ENCODE peak calls at places on chromosomes 6 and 20, in seven cellular contexts. One of them, this sample, is unnamed.

GRCh38 chr20:51258582-51259175 is 235.8 kb upstream of the KCNG1 start:
- DNase-seq in K562: no peak
- DNase-seq in SK-N-SH: no peak
- DNase-seq in HepG2: no peak
- DNase-seq in GM12892: no peak
- DNase-seq in H1: no peak
- DNase-seq in GM12878: no peak
- DNase-seq in this sample: no peak

GRCh38 chr6:31776563-31776960 is 566 bp downstream of the VWA7 start:
- DNase-seq in K562: no peak
- DNase-seq in SK-N-SH: no peak
- DNase-seq in HepG2: no peak
- DNase-seq in GM12892: no peak
- DNase-seq in H1: no peak
- DNase-seq in GM12878: no peak
- DNase-seq in this sample: no peak

GRCh38 chr6:22612241-22612640 is 42.9 kb downstream of the HDGFL1 start:
- DNase-seq in K562: no peak
- DNase-seq in SK-N-SH: peak
- DNase-seq in HepG2: no peak
- DNase-seq in GM12892: no peak
- DNase-seq in H1: no peak
- DNase-seq in GM12878: no peak
- DNase-seq in this sample: no peak

GRCh38 chr20:13877789-13878188 is 93.0 kb downstream of the NDUFAF5 start:
- DNase-seq in K562: no peak
- DNase-seq in SK-N-SH: no peak
- DNase-seq in HepG2: no peak
- DNase-seq in GM12892: no peak
- DNase-seq in H1: no peak
- DNase-seq in GM12878: no peak
- DNase-seq in this sample: no peak

GRCh38 chr20:6579417-6579816 is 188.1 kb upstream of the BMP2 start:
- DNase-seq in K562: no peak
- DNase-seq in SK-N-SH: no peak
- DNase-seq in HepG2: no peak
- DNase-seq in GM12892: no peak
- DNase-seq in H1: no peak
- DNase-seq in GM12878: no peak
- DNase-seq in this sample: no peak

GRCh38 chr6:10441004-10441654 is 26.3 kb upstream of the TFAP2A start:
- DNase-seq in K562: no peak
- DNase-seq in SK-N-SH: no peak
- DNase-seq in HepG2: peak
- DNase-seq in GM12892: no peak
- DNase-seq in H1: no peak
- DNase-seq in GM12878: no peak
- DNase-seq in this sample: no peak

GRCh38 chr6:43331470-43331869 is 22.8 kb upstream of the CRIP3 start:
- DNase-seq in K562: no peak
- DNase-seq in SK-N-SH: no peak
- DNase-seq in HepG2: no peak
- DNase-seq in GM12892: no peak
- DNase-seq in H1: no peak
- DNase-seq in GM12878: no peak
- DNase-seq in this sample: no peak

GRCh38 chr20:20482453-20482852 is 114.5 kb downstream of the INSM1 start:
- DNase-seq in K562: no peak
- DNase-seq in SK-N-SH: no peak
- DNase-seq in HepG2: peak
- DNase-seq in GM12892: no peak
- DNase-seq in H1: no peak
- DNase-seq in GM12878: no peak
- DNase-seq in this sample: no peak

GRCh38 chr6:157215702-157216101 is 107.6 kb downstream of the TMEM242 start:
- DNase-seq in K562: no peak
- DNase-seq in SK-N-SH: no peak
- DNase-seq in HepG2: no peak
- DNase-seq in GM12892: no peak
- DNase-seq in H1: no peak
- DNase-seq in GM12878: no peak
- DNase-seq in this sample: no peak

GRCh38 chr6:52611833-52612232 is 35.0 kb upstream of the TRAM2 start:
- DNase-seq in K562: peak
- DNase-seq in SK-N-SH: no peak
- DNase-seq in HepG2: no peak
- DNase-seq in GM12892: no peak
- DNase-seq in H1: no peak
- DNase-seq in GM12878: no peak
- DNase-seq in this sample: no peak

GRCh38 chr6:52609968-52610367 is 33.1 kb upstream of the TRAM2 start:
- DNase-seq in K562: no peak
- DNase-seq in SK-N-SH: peak
- DNase-seq in HepG2: no peak
- DNase-seq in GM12892: no peak
- DNase-seq in H1: no peak
- DNase-seq in GM12878: no peak
- DNase-seq in this sample: no peak

GRCh38 chr6:52612336-52613096 is 35.7 kb upstream of the TRAM2 start:
- DNase-seq in K562: no peak
- DNase-seq in SK-N-SH: peak
- DNase-seq in HepG2: no peak
- DNase-seq in GM12892: no peak
- DNase-seq in H1: no peak
- DNase-seq in GM12878: no peak
- DNase-seq in this sample: no peak

GRCh38 chr6:52605610-52606185 is 28.8 kb upstream of the TRAM2 start:
- DNase-seq in K562: no peak
- DNase-seq in SK-N-SH: no peak
- DNase-seq in HepG2: no peak
- DNase-seq in GM12892: no peak
- DNase-seq in H1: no peak
- DNase-seq in GM12878: no peak
- DNase-seq in this sample: no peak

GRCh38 chr6:52610745-52611355 is 34.0 kb upstream of the TRAM2 start:
- DNase-seq in K562: no peak
- DNase-seq in SK-N-SH: no peak
- DNase-seq in HepG2: peak
- DNase-seq in GM12892: no peak
- DNase-seq in H1: no peak
- DNase-seq in GM12878: no peak
- DNase-seq in this sample: no peak
- TF ChIP-seq TAF1 in K562: no peak
- TF ChIP-seq TAF1 in SK-N-SH: no peak
- TF ChIP-seq TAF1 in HepG2: no peak
- TF ChIP-seq TAF1 in GM12892: no peak
- TF ChIP-seq TAF1 in H1: no peak
- TF ChIP-seq TAF1 in GM12878: no peak
- TF ChIP-seq TAF1 in this sample: no peak

DNA sequence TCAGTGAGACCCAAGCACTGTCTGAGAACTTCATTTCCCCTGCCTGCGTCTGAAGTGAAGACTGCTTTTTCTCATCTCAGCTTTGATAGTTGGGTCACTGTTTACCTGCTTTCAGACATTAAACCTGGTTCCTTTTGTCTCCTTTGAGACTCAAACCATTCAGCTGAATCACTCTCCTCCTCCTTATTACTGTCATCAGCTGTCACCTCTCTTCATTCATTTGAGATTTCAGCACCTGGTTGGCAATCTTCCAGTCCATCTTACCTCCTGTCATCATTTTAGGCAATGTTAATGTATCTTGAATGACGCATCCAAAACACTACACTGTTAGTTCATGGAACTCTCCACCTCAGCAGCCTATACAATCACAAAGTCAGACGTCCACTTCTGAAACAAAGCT is 34.3 kb upstream of the SOX4 start:
- DNase-seq in K562: no peak
- DNase-seq in SK-N-SH: no peak
- DNase-seq in HepG2: no peak
- DNase-seq in GM12892: no peak
- DNase-seq in H1: no peak
- DNase-seq in GM12878: no peak
- DNase-seq in this sample: no peak
- TF ChIP-seq TAF1 in K562: no peak
- TF ChIP-seq TAF1 in SK-N-SH: no peak
- TF ChIP-seq TAF1 in HepG2: no peak
- TF ChIP-seq TAF1 in GM12892: no peak
- TF ChIP-seq TAF1 in H1: no peak
- TF ChIP-seq TAF1 in GM12878: no peak
- TF ChIP-seq TAF1 in this sample: no peak

DNA sequence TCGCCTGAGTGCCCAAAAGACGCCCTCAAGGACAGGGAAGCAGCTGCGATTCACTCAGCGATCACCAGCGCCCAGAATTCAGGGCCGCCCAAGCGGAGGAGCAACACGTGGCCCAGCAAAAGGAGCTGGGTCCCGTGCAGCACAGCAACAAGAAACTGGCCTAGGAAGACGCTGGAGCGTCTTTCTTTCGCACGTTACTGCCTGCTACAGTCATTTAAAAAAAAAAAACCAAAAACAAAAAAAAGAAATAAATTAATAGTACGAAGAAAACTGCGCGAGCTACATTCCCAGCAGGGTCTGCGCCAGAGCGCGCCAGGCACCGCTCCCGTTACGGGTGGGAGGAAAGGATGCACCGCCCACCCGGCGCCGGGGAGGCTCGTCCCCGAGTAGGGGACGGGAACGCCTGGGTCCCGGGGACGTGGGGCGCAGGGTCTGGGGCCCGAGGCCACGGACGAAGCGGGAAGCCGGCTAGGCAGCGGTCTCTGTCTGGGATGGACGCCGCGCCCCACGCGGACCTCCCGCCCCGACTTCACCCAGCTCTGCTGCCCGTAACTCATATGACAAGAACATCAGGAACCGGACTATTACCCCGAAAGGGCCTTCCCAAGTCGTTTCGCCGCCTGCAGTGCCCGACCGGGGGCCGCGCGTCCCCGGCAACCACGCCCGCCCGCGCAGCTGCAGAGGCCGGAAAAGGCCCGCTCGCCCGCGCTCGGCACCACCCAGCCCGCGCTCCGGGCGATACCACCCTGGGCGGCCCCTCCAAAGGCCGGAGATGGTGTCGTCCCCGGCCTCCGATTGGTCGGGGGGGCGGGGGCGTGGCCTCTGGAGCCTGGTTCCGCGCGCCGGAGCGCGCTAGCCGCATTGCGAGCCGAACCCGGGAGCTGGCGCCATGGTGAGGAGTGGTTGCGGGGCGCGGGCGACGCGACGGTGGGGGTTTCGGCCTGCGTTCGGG is at the start of gene NOP56:
- DNase-seq in K562: peak
- DNase-seq in SK-N-SH: peak
- DNase-seq in HepG2: peak
- DNase-seq in GM12892: peak
- DNase-seq in H1: peak
- DNase-seq in GM12878: peak
- DNase-seq in this sample: peak
- TF ChIP-seq TAF1 in K562: peak
- TF ChIP-seq TAF1 in SK-N-SH: peak
- TF ChIP-seq TAF1 in HepG2: peak
- TF ChIP-seq TAF1 in GM12892: peak
- TF ChIP-seq TAF1 in H1: peak
- TF ChIP-seq TAF1 in GM12878: peak
- TF ChIP-seq TAF1 in this sample: peak

GRCh38 chr20:59463541-59463940 is 140.8 kb upstream of the PHACTR3 start:
- DNase-seq in K562: no peak
- DNase-seq in SK-N-SH: no peak
- DNase-seq in HepG2: no peak
- DNase-seq in GM12892: no peak
- DNase-seq in H1: no peak
- DNase-seq in GM12878: no peak
- DNase-seq in this sample: no peak

GRCh38 chr20:59459586-59459985 is 144.8 kb upstream of the PHACTR3 start:
- DNase-seq in K562: no peak
- DNase-seq in SK-N-SH: no peak
- DNase-seq in HepG2: no peak
- DNase-seq in GM12892: no peak
- DNase-seq in H1: no peak
- DNase-seq in GM12878: no peak
- DNase-seq in this sample: no peak

GRCh38 chr20:59458645-59459044 is 145.7 kb upstream of the PHACTR3 start:
- DNase-seq in K562: peak
- DNase-seq in SK-N-SH: no peak
- DNase-seq in HepG2: no peak
- DNase-seq in GM12892: no peak
- DNase-seq in H1: no peak
- DNase-seq in GM12878: no peak
- DNase-seq in this sample: no peak

GRCh38 chr20:59462249-59462648 is 142.1 kb upstream of the PHACTR3 start:
- DNase-seq in K562: no peak
- DNase-seq in SK-N-SH: no peak
- DNase-seq in HepG2: no peak
- DNase-seq in GM12892: no peak
- DNase-seq in H1: no peak
- DNase-seq in GM12878: no peak
- DNase-seq in this sample: no peak

DNA sequence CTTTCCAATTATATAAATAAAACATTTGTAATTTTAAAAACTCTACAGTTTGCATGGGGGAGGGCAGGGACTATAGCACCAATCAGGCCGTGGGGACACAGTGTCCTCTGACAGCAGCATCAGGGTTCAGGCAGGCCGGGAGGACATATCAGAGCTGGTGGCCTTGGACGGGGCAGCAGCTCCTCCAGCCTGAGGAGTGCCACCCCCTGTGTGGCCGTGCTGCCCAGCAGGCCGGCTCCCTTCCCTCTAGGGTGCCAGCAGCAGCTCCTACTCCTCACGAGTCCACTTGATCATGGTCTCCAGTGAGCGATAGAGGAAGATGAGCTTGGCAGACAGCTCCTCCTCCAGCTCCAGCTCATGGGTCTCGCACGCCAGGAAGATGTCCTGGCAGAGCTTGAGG is 144.0 kb upstream of the PHACTR3 start:
- DNase-seq in K562: no peak
- DNase-seq in SK-N-SH: no peak
- DNase-seq in HepG2: no peak
- DNase-seq in GM12892: no peak
- DNase-seq in H1: no peak
- DNase-seq in GM12878: no peak
- DNase-seq in this sample: no peak
- TF ChIP-seq TAF1 in K562: no peak
- TF ChIP-seq TAF1 in SK-N-SH: no peak
- TF ChIP-seq TAF1 in HepG2: no peak
- TF ChIP-seq TAF1 in GM12892: no peak
- TF ChIP-seq TAF1 in H1: no peak
- TF ChIP-seq TAF1 in GM12878: no peak
- TF ChIP-seq TAF1 in this sample: no peak

This sample was measured in GM12891.